ENCODE peak calls at places on chromosomes 12 and 14, in seven cellular contexts. Q is stimulated activated naive CD4-positive, alpha-beta T cell; H is AG08395; Z is activated naive CD8-positive, alpha-beta T cell treated with anti-CD3 and anti-CD28 coated beads, Interleukin-2, amount 50 U/mL, for 24 hours; G is fibroblast of the conjunctiva; W is NCI-H1694; X is astrocyte of the cerebellum. D is an unnamed sample.

GRCh38 chr12:110316861-110317260 is 35.8 kb downstream of the ATP2A2 start:
- DNase-seq in Q (no peak), H (peak), Z (no peak), G (peak), W (no peak), X (peak), D (peak)

GRCh38 chr14:28785096-28785952 is 18.7 kb downstream of the FOXG1 start:
- DNase-seq in Q (no peak), H (no peak), Z (no peak), G (peak), W (no peak), X (no peak), D (no peak)

GRCh38 chr12:96249196-96250118 is 55.3 kb downstream of the ELK3 start:
- DNase-seq in Q (no peak), H (peak), Z (no peak), G (no peak), W (no peak), X (no peak), D (no peak)

GRCh38 chr12:29676676-29677075 is 107.1 kb downstream of the TMTC1 start:
- DNase-seq in Q (no peak), H (no peak), Z (no peak), G (no peak), W (no peak), X (no peak), D (no peak)

GRCh38 chr14:41034969-41035368 is 571.7 kb upstream of the LRFN5 start:
- DNase-seq in Q (no peak), H (no peak), Z (no peak), G (no peak), W (no peak), X (no peak), D (no peak)

GRCh38 chr14:104548802-104549535 is 30.6 kb upstream of the C14orf180 start:
- DNase-seq in Q (no peak), H (no peak), Z (no peak), G (no peak), W (no peak), X (no peak), D (peak)

GRCh38 chr12:132494294-132495164 is 4.6 kb downstream of the FBRSL1 start:
- DNase-seq in Q (no peak), H (no peak), Z (no peak), G (no peak), W (no peak), X (no peak), D (no peak)

GRCh38 chr14:24353551-24354529 is 14.0 kb upstream of the RIPK3 start:
- DNase-seq in Q (no peak), H (peak), Z (no peak), G (no peak), W (no peak), X (no peak), D (peak)

GRCh38 chr14:93002049-93002448 is 79.1 kb downstream of the CHGA start:
- DNase-seq in Q (no peak), H (no peak), Z (no peak), G (no peak), W (no peak), X (no peak), D (no peak)

GRCh38 chr14:77041837-77042557 is 13.5 kb upstream of the IRF2BPL start:
- DNase-seq in Q (no peak), H (peak), Z (no peak), G (peak), W (peak), X (peak), D (peak)

GRCh38 chr12:4450551-4451112 is 5.0 kb upstream of the FGF6 start:
- DNase-seq in Q (no peak), H (no peak), Z (no peak), G (no peak), W (no peak), X (peak), D (peak)

GRCh38 chr14:69595336-69595735 is 16.1 kb upstream of the SUSD6 start:
- DNase-seq in Q (no peak), H (no peak), Z (no peak), G (no peak), W (no peak), X (no peak), D (no peak)

GRCh38 chr14:57314690-57315089 is 45.9 kb downstream of the AP5M1 start:
- DNase-seq in Q (no peak), H (no peak), Z (no peak), G (no peak), W (no peak), X (no peak), D (no peak)

GRCh38 chr14:70188292-70188607 is 501 bp downstream of the SLC8A3 start:
- DNase-seq in Q (no peak), H (peak), Z (peak), G (no peak), W (no peak), X (no peak), D (peak)

GRCh38 chr12:57720606-57721595 is 17.6 kb downstream of the AGAP2 start:
- DNase-seq in Q (no peak), H (no peak), Z (no peak), G (no peak), W (no peak), X (no peak), D (peak)

GRCh38 chr12:106245767-106246166 is 2.1 kb downstream of the CKAP4 start:
- DNase-seq in Q (no peak), H (peak), Z (no peak), G (peak), W (no peak), X (no peak), D (peak)

GRCh38 chr12:29569392-29569791 is 71.9 kb upstream of the OVCH1 start:
- DNase-seq in Q (no peak), H (peak), Z (no peak), G (no peak), W (no peak), X (no peak), D (no peak)

GRCh38 chr14:42378880-42379279 is 772.2 kb downstream of the LRFN5 start:
- DNase-seq in Q (no peak), H (no peak), Z (no peak), G (no peak), W (no peak), X (no peak), D (no peak)

D was measured in osteoblast.